ENCODE peak calls at places on chromosomes 3 and 15, in nine cellular contexts. D is ovary; U is aorta; M is AML-193; N is HEK293T; A is activated naive CD8-positive, alpha-beta T cell treated with anti-CD3 and anti-CD28 coated beads for 36 hours; H is activated CD4-positive, CD25-positive, alpha-beta regulatory T cell treated with anti-CD3 and anti-CD28 coated beads, Interleukin-2, amount 50 U/mL, for 72 hours; K is central memory CD4-positive, alpha-beta T cell; G is HCEC 1CT. X is an unnamed sample.

GRCh38 chr3:133572158-133573053 is 1.1 kb upstream of the CDV3 start:
- DNase-seq in H (no peak), K (peak; percentile 25), A (no peak), U (no peak), N (no peak), D (peak; percentile 40), G (peak; percentile 73), M (no peak), X (no peak)

GRCh38 chr3:77780621-77781020 is 740.7 kb downstream of the ROBO2 start:
- DNase-seq in K (no peak), H (no peak), G (no peak), M (no peak), N (no peak), D (no peak), A (no peak), U (no peak), X (no peak)

GRCh38 chr3:46998121-46998851 is 18.8 kb downstream of the NBEAL2 start:
- DNase-seq in D (peak; percentile 70), M (no peak), A (peak; percentile 77), K (peak; percentile 63), H (peak; percentile 71), U (peak; percentile 89), G (peak; percentile 8), N (peak; percentile 85), X (no peak)

GRCh38 chr3:48215876-48216275 is 7.4 kb upstream of the CAMP start:
- DNase-seq in D (peak; percentile 69), K (no peak), U (no peak), M (no peak), A (no peak), H (no peak), N (no peak), G (no peak), X (no peak)

GRCh38 chr15:56984681-56985515 is 66.5 kb downstream of the TCF12 start:
- DNase-seq in N (no peak), K (no peak), U (no peak), H (no peak), A (no peak), G (peak; percentile 72), M (peak; percentile 82), D (no peak), X (peak; percentile 73)

GRCh38 chr3:30546934-30547333 is 59.5 kb upstream of the TGFBR2 start:
- DNase-seq in K (no peak), A (no peak), U (no peak), M (no peak), D (no peak), N (no peak), G (no peak), H (no peak), X (no peak)

GRCh38 chr3:58628823-58629562 is 37.6 kb downstream of the FAM3D start:
- DNase-seq in N (no peak), M (no peak), H (no peak), D (peak; percentile 60), K (no peak), G (peak; percentile 92), U (no peak), A (no peak), X (peak; percentile 94)

GRCh38 chr15:100468265-100468664 is 60.5 kb downstream of the CERS3 start:
- DNase-seq in A (no peak), K (no peak), H (no peak), G (peak; percentile 12), D (peak; percentile 45), U (peak; percentile 78), N (no peak), M (no peak), X (no peak)

GRCh38 chr3:100630664-100631063 is 21.3 kb downstream of the ADGRG7 start:
- DNase-seq in N (no peak), M (no peak), K (no peak), D (no peak), G (peak; percentile 57), H (no peak), A (no peak), U (no peak), X (no peak)

GRCh38 chr3:151003024-151003771 is 30.7 kb upstream of the CLRN1 start:
- DNase-seq in N (no peak), H (no peak), D (no peak), U (no peak), K (no peak), G (peak; percentile 28), A (no peak), M (no peak), X (peak; percentile 32)